ENCODE peak calls at places on chromosomes 4 and X, in six cellular contexts. E is MM.1S, S is PC-3, I is tibial artery, F is sigmoid colon, Q is HepG2. H is an unnamed sample. For H3K36me3, the result is how much of the 10 kb centered on the place peaks cover.

GRCh38 chr4:159358226-159358625 is 255.3 kb downstream of the RAPGEF2 start:
- DNase-seq in E (no peak), S (peak), I (no peak), F (no peak), Q (no peak), H (no peak)

GRCh38 chrX:82658492-82658891 is 849.6 kb upstream of the POU3F4 start:
- DNase-seq in E (no peak), S (no peak), I (no peak), F (no peak), Q (no peak), H (no peak)

GRCh38 chr4:7655549-7656243 is 221.0 kb upstream of the PSAPL1 start:
- DNase-seq in E (no peak), S (no peak), I (no peak), F (no peak), Q (no peak), H (no peak)

GRCh38 chr4:78310056-78310731 is 241.4 kb upstream of the ANXA3 start:
- DNase-seq in E (no peak), S (no peak), I (no peak), F (no peak), Q (no peak), H (no peak)

GRCh38 chr4:105933083-105933482 is 37.8 kb downstream of the NPNT start:
- DNase-seq in E (no peak), S (no peak), I (no peak), F (no peak), Q (no peak), H (no peak)

GRCh38 chr4:131644619-131645018 is 1504.5 kb upstream of the PCDH10 start:
- DNase-seq in E (no peak), S (peak), I (no peak), F (no peak), Q (peak), H (no peak)

GRCh38 chr4:58961283-58961682 is 1851.1 kb upstream of the IGFBP7 start:
- DNase-seq in E (no peak), S (no peak), I (no peak), F (no peak), Q (no peak), H (no peak)

GRCh38 chr4:182280439-182281111 is 37.4 kb downstream of the TENM3 start:
- DNase-seq in E (no peak), S (no peak), I (no peak), F (no peak), Q (no peak), H (no peak)

GRCh38 chr4:76881375-76881774 is 16.6 kb downstream of the SOWAHB start:
- DNase-seq in E (no peak), S (peak), I (no peak), F (no peak), Q (no peak), H (peak)

GRCh38 chr4:84451546-84451945 is 47.5 kb downstream of the NKX6-1 start:
- DNase-seq in E (no peak), S (peak), I (no peak), F (no peak), Q (no peak), H (no peak)

GRCh38 chr4:168679397-168680176 is 182.7 kb downstream of the PALLD start:
- DNase-seq in E (no peak), S (peak), I (no peak), F (no peak), Q (peak), H (no peak)

GRCh38 chr4:84917869-84918600 is 48.5 kb downstream of the WDFY3 start:
- DNase-seq in E (no peak), S (no peak), I (no peak), F (no peak), Q (no peak), H (no peak)

GRCh38 chr4:93670434-93670833 is 158.1 kb upstream of the ATOH1 start:
- DNase-seq in E (no peak), S (no peak), I (no peak), F (no peak), Q (no peak), H (no peak)

GRCh38 chr4:188305690-188306089 is 166.4 kb downstream of the TRIML1 start:
- DNase-seq in E (no peak), S (no peak), I (no peak), F (no peak), Q (no peak), H (no peak)

GRCh38 chrX:107567370-107567769 is 60.9 kb upstream of the PRPS1 start:
- DNase-seq in E (no peak), S (no peak), I (no peak), F (no peak), Q (no peak), H (no peak)

GRCh38 chr4:88060431-88060830 is 53.0 kb downstream of the PKD2 start:
- DNase-seq in E (no peak), S (no peak), I (no peak), F (no peak), Q (no peak), H (no peak)
- H3K36me3 ChIP-seq in E (under half), S (under half), I (half or more), F (under half), Q (under half), H (under half)

GRCh38 chr4:42547805-42548204 is 109.1 kb downstream of the ATP8A1 start:
- DNase-seq in E (no peak), S (no peak), I (no peak), F (no peak), Q (no peak), H (no peak)

GRCh38 chr4:42541647-42542046 is 115.3 kb downstream of the ATP8A1 start:
- DNase-seq in E (no peak), S (no peak), I (no peak), F (no peak), Q (no peak), H (no peak)

GRCh38 chr4:42543126-42543525 is 113.8 kb downstream of the ATP8A1 start:
- DNase-seq in E (no peak), S (no peak), I (no peak), F (no peak), Q (no peak), H (no peak)
- H3K36me3 ChIP-seq in E (under half), S (under half), I (under half), F (under half), Q (under half), H (under half)

GRCh38 chrX:129556806-129557315 is 16.8 kb downstream of the OCRL start:
- DNase-seq in E (no peak), S (no peak), I (no peak), F (no peak), Q (no peak), H (no peak)

GRCh38 chrX:129559800-129560199 is 19.7 kb downstream of the OCRL start:
- DNase-seq in E (no peak), S (no peak), I (no peak), F (no peak), Q (no peak), H (no peak)

GRCh38 chrX:129565046-129565649 is 25.1 kb downstream of the OCRL start:
- DNase-seq in E (no peak), S (no peak), I (no peak), F (no peak), Q (no peak), H (no peak)

GRCh38 chrX:129557844-129558243 is 17.8 kb downstream of the OCRL start:
- DNase-seq in E (no peak), S (no peak), I (no peak), F (no peak), Q (no peak), H (no peak)

DNA sequence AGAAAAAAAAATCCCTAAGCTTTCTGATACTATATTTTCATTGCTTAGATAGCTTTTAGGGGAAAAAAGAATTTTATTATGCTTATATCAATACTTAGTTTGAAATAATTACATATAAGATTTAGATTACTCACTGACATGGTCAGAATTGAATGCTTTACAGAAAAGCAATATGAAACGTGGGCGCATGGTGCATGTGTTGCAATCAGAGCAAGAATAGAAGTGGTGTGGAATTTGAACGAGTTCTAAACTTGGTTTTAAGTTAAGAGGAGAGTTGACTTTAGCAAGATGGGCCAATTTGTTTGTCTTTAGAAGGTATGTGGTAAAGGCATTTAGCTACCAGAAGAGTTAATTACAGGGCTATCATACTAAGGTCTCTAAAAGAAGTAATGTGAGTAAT is 21.4 kb downstream of the OCRL start:
- DNase-seq in E (no peak), S (no peak), I (no peak), F (no peak), Q (no peak), H (no peak)
- H3K36me3 ChIP-seq in E (under half), S (under half), I (under half), F (under half), Q (under half), H (under half)

GRCh38 chr4:67616478-67616877 is 58.0 kb downstream of the STAP1 start:
- DNase-seq in E (no peak), S (peak), I (no peak), F (no peak), Q (no peak), H (no peak)
- H3K36me3 ChIP-seq in E (under half), S (under half), I (under half), F (under half), Q (under half), H (under half)

GRCh38 chr4:38236003-38236402 is 275.8 kb downstream of the PTTG2 start:
- DNase-seq in E (no peak), S (no peak), I (no peak), F (no peak), Q (no peak), H (no peak)

GRCh38 chr4:38236503-38236902 is 276.3 kb downstream of the PTTG2 start:
- DNase-seq in E (no peak), S (no peak), I (no peak), F (no peak), Q (no peak), H (no peak)

GRCh38 chr4:38237139-38237538 is 276.9 kb downstream of the PTTG2 start:
- DNase-seq in E (no peak), S (peak), I (no peak), F (no peak), Q (peak), H (no peak)

GRCh38 chr4:38233727-38234478 is 273.7 kb downstream of the PTTG2 start:
- DNase-seq in E (no peak), S (no peak), I (peak), F (no peak), Q (no peak), H (peak)

GRCh38 chr4:38235338-38235737 is 275.1 kb downstream of the PTTG2 start:
- DNase-seq in E (no peak), S (no peak), I (no peak), F (peak), Q (no peak), H (no peak)
- H3K36me3 ChIP-seq in E (under half), S (under half), I (under half), F (under half), Q (under half), H (under half)

DNA sequence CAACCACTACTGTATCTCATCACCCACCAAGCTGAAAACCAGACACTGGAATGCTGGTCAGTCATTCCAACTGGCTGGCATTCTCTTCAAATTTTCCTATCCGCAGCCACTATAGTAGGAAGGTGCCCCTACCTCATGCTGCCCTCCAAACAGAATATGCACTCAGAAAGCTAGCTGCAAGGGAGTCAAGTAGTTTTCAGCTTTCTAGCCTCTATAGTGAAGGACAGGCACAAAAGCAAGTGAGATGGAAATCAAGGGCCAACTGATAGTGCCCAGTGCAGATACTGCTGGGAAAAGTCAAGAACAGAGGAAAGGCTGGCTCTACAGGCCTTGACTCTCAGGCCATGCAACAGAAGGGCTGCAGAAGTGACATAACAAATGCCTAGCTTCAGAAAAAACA is 47.2 kb downstream of the BCOR start:
- DNase-seq in E (no peak), S (no peak), I (no peak), F (no peak), Q (no peak), H (no peak)
- H3K36me3 ChIP-seq in E (under half), S (half or more), I (half or more), F (under half), Q (half or more), H (under half)

GRCh38 chr4:3523146-3523627 is 9.0 kb downstream of the LRPAP1 start:
- DNase-seq in E (no peak), S (no peak), I (no peak), F (peak), Q (no peak), H (no peak)
- H3K36me3 ChIP-seq in E (under half), S (under half), I (half or more), F (under half), Q (half or more), H (under half)

GRCh38 chr4:56464581-56464980 is 2.8 kb upstream of the SRP72 start:
- DNase-seq in E (no peak), S (no peak), I (no peak), F (no peak), Q (no peak), H (no peak)
- H3K36me3 ChIP-seq in E (under half), S (under half), I (under half), F (under half), Q (under half), H (under half)

GRCh38 chrX:69961365-69962072 is 88.2 kb downstream of the AWAT2 start:
- DNase-seq in E (no peak), S (peak), I (no peak), F (no peak), Q (no peak), H (no peak)

DNA sequence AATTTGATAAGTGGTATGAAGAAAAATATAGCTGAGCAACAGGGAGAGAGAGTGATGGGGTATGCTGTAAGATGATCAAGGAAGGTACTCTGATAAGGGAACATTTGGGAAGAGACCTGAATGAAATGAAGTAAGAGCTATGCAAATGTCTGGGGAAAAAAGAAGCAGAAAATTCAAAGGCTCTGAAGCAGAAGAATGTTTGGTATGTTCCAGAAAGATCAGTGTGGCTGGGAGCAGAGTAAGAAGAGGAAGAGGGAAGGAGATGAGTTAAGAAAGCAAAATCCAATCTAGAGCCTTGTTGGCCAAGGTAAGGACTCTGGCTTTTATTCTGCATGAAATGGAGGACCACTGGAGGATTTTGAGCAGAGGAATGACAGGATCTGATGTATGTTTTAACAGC is 90.0 kb downstream of the AWAT2 start:
- DNase-seq in E (no peak), S (no peak), I (no peak), F (no peak), Q (no peak), H (no peak)
- H3K36me3 ChIP-seq in E (under half), S (under half), I (under half), F (under half), Q (under half), H (under half)

GRCh38 chr4:118759481-118759880 is 74.3 kb downstream of the METTL14 start:
- DNase-seq in E (no peak), S (no peak), I (no peak), F (no peak), Q (no peak), H (no peak)
- H3K36me3 ChIP-seq in E (under half), S (under half), I (under half), F (under half), Q (under half), H (under half)